ENCODE peak calls at places on chromosomes 6 and 20, in nine cellular contexts. One of them, this sample, is unnamed.

GRCh38 chr6:21582651-21583050 is 10.9 kb upstream of the SOX4 start:
- DNase-seq in germinal center: no peak
- DNase-seq in NCI-H2081: no peak
- DNase-seq in effector memory CD8-positive, alpha-beta T cell: no peak
- DNase-seq in stimulated activated CD4-positive, alpha-beta T cell treated with anti-CD3 and anti-CD28 coated beads, TNF-alpha, amount 100 ng/mL, for 24 hours: no peak
- DNase-seq in GM18507: no peak
- DNase-seq in activated T-helper 9 cell treated with anti-CD3 and anti-CD28 coated beads, Interleukin-2, amount 50 U/mL, for 16 hours: no peak
- DNase-seq in fibroblast of the conjunctiva: no peak
- DNase-seq in SW480: no peak
- DNase-seq in this sample: peak; percentile 65

GRCh38 chr6:127855542-127856159 is 45.2 kb downstream of the THEMIS start:
- DNase-seq in NCI-H2081: no peak
- DNase-seq in activated T-helper 9 cell treated with anti-CD3 and anti-CD28 coated beads, Interleukin-2, amount 50 U/mL, for 16 hours: peak; percentile 7
- DNase-seq in GM18507: no peak
- DNase-seq in stimulated activated CD4-positive, alpha-beta T cell treated with anti-CD3 and anti-CD28 coated beads, TNF-alpha, amount 100 ng/mL, for 24 hours: no peak
- DNase-seq in effector memory CD8-positive, alpha-beta T cell: peak; percentile 43
- DNase-seq in SW480: no peak
- DNase-seq in germinal center: no peak
- DNase-seq in fibroblast of the conjunctiva: peak; percentile 20
- DNase-seq in this sample: peak; percentile 28

GRCh38 chr20:34049897-34050695 is 56.4 kb downstream of the RALY start:
- DNase-seq in SW480: no peak
- DNase-seq in stimulated activated CD4-positive, alpha-beta T cell treated with anti-CD3 and anti-CD28 coated beads, TNF-alpha, amount 100 ng/mL, for 24 hours: no peak
- DNase-seq in GM18507: no peak
- DNase-seq in fibroblast of the conjunctiva: no peak
- DNase-seq in NCI-H2081: no peak
- DNase-seq in germinal center: no peak
- DNase-seq in activated T-helper 9 cell treated with anti-CD3 and anti-CD28 coated beads, Interleukin-2, amount 50 U/mL, for 16 hours: no peak
- DNase-seq in effector memory CD8-positive, alpha-beta T cell: no peak
- DNase-seq in this sample: no peak

GRCh38 chr6:118869350-118869749 is 24.6 kb upstream of the ASF1A start:
- DNase-seq in effector memory CD8-positive, alpha-beta T cell: no peak
- DNase-seq in stimulated activated CD4-positive, alpha-beta T cell treated with anti-CD3 and anti-CD28 coated beads, TNF-alpha, amount 100 ng/mL, for 24 hours: no peak
- DNase-seq in germinal center: no peak
- DNase-seq in fibroblast of the conjunctiva: no peak
- DNase-seq in NCI-H2081: no peak
- DNase-seq in GM18507: no peak
- DNase-seq in activated T-helper 9 cell treated with anti-CD3 and anti-CD28 coated beads, Interleukin-2, amount 50 U/mL, for 16 hours: no peak
- DNase-seq in SW480: peak; percentile 8
- DNase-seq in this sample: peak; percentile 15

GRCh38 chr20:13349240-13349604 is 128.1 kb downstream of the ISM1 start:
- DNase-seq in effector memory CD8-positive, alpha-beta T cell: no peak
- DNase-seq in stimulated activated CD4-positive, alpha-beta T cell treated with anti-CD3 and anti-CD28 coated beads, TNF-alpha, amount 100 ng/mL, for 24 hours: no peak
- DNase-seq in activated T-helper 9 cell treated with anti-CD3 and anti-CD28 coated beads, Interleukin-2, amount 50 U/mL, for 16 hours: no peak
- DNase-seq in GM18507: no peak
- DNase-seq in NCI-H2081: no peak
- DNase-seq in SW480: no peak
- DNase-seq in germinal center: no peak
- DNase-seq in fibroblast of the conjunctiva: no peak
- DNase-seq in this sample: no peak

GRCh38 chr6:68777956-68778355 is 142.9 kb downstream of the ADGRB3 start:
- DNase-seq in stimulated activated CD4-positive, alpha-beta T cell treated with anti-CD3 and anti-CD28 coated beads, TNF-alpha, amount 100 ng/mL, for 24 hours: no peak
- DNase-seq in SW480: no peak
- DNase-seq in fibroblast of the conjunctiva: peak; percentile 27
- DNase-seq in effector memory CD8-positive, alpha-beta T cell: no peak
- DNase-seq in GM18507: no peak
- DNase-seq in germinal center: no peak
- DNase-seq in NCI-H2081: peak; percentile 86
- DNase-seq in activated T-helper 9 cell treated with anti-CD3 and anti-CD28 coated beads, Interleukin-2, amount 50 U/mL, for 16 hours: no peak
- DNase-seq in this sample: peak; percentile 11

GRCh38 chr20:3406481-3407425 is 716 bp downstream of the DNAAF9 start:
- DNase-seq in stimulated activated CD4-positive, alpha-beta T cell treated with anti-CD3 and anti-CD28 coated beads, TNF-alpha, amount 100 ng/mL, for 24 hours: no peak
- DNase-seq in effector memory CD8-positive, alpha-beta T cell: no peak
- DNase-seq in activated T-helper 9 cell treated with anti-CD3 and anti-CD28 coated beads, Interleukin-2, amount 50 U/mL, for 16 hours: no peak
- DNase-seq in GM18507: no peak
- DNase-seq in NCI-H2081: peak; percentile 37
- DNase-seq in SW480: peak; percentile 63
- DNase-seq in fibroblast of the conjunctiva: peak; percentile 23
- DNase-seq in germinal center: peak; percentile 8
- DNase-seq in this sample: peak; percentile 35

GRCh38 chr6:140059947-140060346 is 685.5 kb upstream of the CITED2 start:
- DNase-seq in GM18507: no peak
- DNase-seq in effector memory CD8-positive, alpha-beta T cell: no peak
- DNase-seq in stimulated activated CD4-positive, alpha-beta T cell treated with anti-CD3 and anti-CD28 coated beads, TNF-alpha, amount 100 ng/mL, for 24 hours: no peak
- DNase-seq in NCI-H2081: no peak
- DNase-seq in germinal center: no peak
- DNase-seq in SW480: no peak
- DNase-seq in activated T-helper 9 cell treated with anti-CD3 and anti-CD28 coated beads, Interleukin-2, amount 50 U/mL, for 16 hours: no peak
- DNase-seq in fibroblast of the conjunctiva: no peak
- DNase-seq in this sample: no peak

GRCh38 chr6:52887912-52888535 is 21.5 kb downstream of the GSTA3 start:
- DNase-seq in fibroblast of the conjunctiva: no peak
- DNase-seq in GM18507: no peak
- DNase-seq in SW480: peak; percentile 15
- DNase-seq in stimulated activated CD4-positive, alpha-beta T cell treated with anti-CD3 and anti-CD28 coated beads, TNF-alpha, amount 100 ng/mL, for 24 hours: no peak
- DNase-seq in NCI-H2081: no peak
- DNase-seq in germinal center: no peak
- DNase-seq in activated T-helper 9 cell treated with anti-CD3 and anti-CD28 coated beads, Interleukin-2, amount 50 U/mL, for 16 hours: no peak
- DNase-seq in effector memory CD8-positive, alpha-beta T cell: no peak
- DNase-seq in this sample: no peak

GRCh38 chr6:170114187-170114945 is 176.5 kb downstream of the DLL1 start:
- DNase-seq in SW480: no peak
- DNase-seq in fibroblast of the conjunctiva: no peak
- DNase-seq in NCI-H2081: no peak
- DNase-seq in effector memory CD8-positive, alpha-beta T cell: no peak
- DNase-seq in stimulated activated CD4-positive, alpha-beta T cell treated with anti-CD3 and anti-CD28 coated beads, TNF-alpha, amount 100 ng/mL, for 24 hours: no peak
- DNase-seq in activated T-helper 9 cell treated with anti-CD3 and anti-CD28 coated beads, Interleukin-2, amount 50 U/mL, for 16 hours: no peak
- DNase-seq in GM18507: no peak
- DNase-seq in germinal center: no peak
- DNase-seq in this sample: no peak

GRCh38 chr20:41726727-41727126 is 108.5 kb upstream of the CHD6 start:
- DNase-seq in germinal center: no peak
- DNase-seq in fibroblast of the conjunctiva: no peak
- DNase-seq in SW480: no peak
- DNase-seq in stimulated activated CD4-positive, alpha-beta T cell treated with anti-CD3 and anti-CD28 coated beads, TNF-alpha, amount 100 ng/mL, for 24 hours: no peak
- DNase-seq in activated T-helper 9 cell treated with anti-CD3 and anti-CD28 coated beads, Interleukin-2, amount 50 U/mL, for 16 hours: no peak
- DNase-seq in NCI-H2081: no peak
- DNase-seq in GM18507: no peak
- DNase-seq in effector memory CD8-positive, alpha-beta T cell: no peak
- DNase-seq in this sample: no peak

GRCh38 chr20:46142124-46142523 is 24.0 kb downstream of the CD40 start:
- DNase-seq in effector memory CD8-positive, alpha-beta T cell: no peak
- DNase-seq in SW480: no peak
- DNase-seq in fibroblast of the conjunctiva: no peak
- DNase-seq in GM18507: no peak
- DNase-seq in stimulated activated CD4-positive, alpha-beta T cell treated with anti-CD3 and anti-CD28 coated beads, TNF-alpha, amount 100 ng/mL, for 24 hours: no peak
- DNase-seq in activated T-helper 9 cell treated with anti-CD3 and anti-CD28 coated beads, Interleukin-2, amount 50 U/mL, for 16 hours: no peak
- DNase-seq in NCI-H2081: no peak
- DNase-seq in germinal center: no peak
- DNase-seq in this sample: no peak

GRCh38 chr20:54995021-54995420 is 519.6 kb downstream of the DOK5 start:
- DNase-seq in stimulated activated CD4-positive, alpha-beta T cell treated with anti-CD3 and anti-CD28 coated beads, TNF-alpha, amount 100 ng/mL, for 24 hours: no peak
- DNase-seq in NCI-H2081: no peak
- DNase-seq in germinal center: no peak
- DNase-seq in SW480: no peak
- DNase-seq in effector memory CD8-positive, alpha-beta T cell: no peak
- DNase-seq in fibroblast of the conjunctiva: no peak
- DNase-seq in GM18507: no peak
- DNase-seq in activated T-helper 9 cell treated with anti-CD3 and anti-CD28 coated beads, Interleukin-2, amount 50 U/mL, for 16 hours: no peak
- DNase-seq in this sample: no peak

GRCh38 chr20:9130407-9130995 is 61.6 kb downstream of the PLCB4 start:
- DNase-seq in SW480: no peak
- DNase-seq in effector memory CD8-positive, alpha-beta T cell: no peak
- DNase-seq in stimulated activated CD4-positive, alpha-beta T cell treated with anti-CD3 and anti-CD28 coated beads, TNF-alpha, amount 100 ng/mL, for 24 hours: no peak
- DNase-seq in NCI-H2081: no peak
- DNase-seq in fibroblast of the conjunctiva: no peak
- DNase-seq in activated T-helper 9 cell treated with anti-CD3 and anti-CD28 coated beads, Interleukin-2, amount 50 U/mL, for 16 hours: no peak
- DNase-seq in germinal center: no peak
- DNase-seq in GM18507: no peak
- DNase-seq in this sample: no peak

GRCh38 chr20:53032021-53033001 is 60.2 kb downstream of the TSHZ2 start:
- DNase-seq in germinal center: no peak
- DNase-seq in activated T-helper 9 cell treated with anti-CD3 and anti-CD28 coated beads, Interleukin-2, amount 50 U/mL, for 16 hours: no peak
- DNase-seq in GM18507: no peak
- DNase-seq in fibroblast of the conjunctiva: peak; percentile 83
- DNase-seq in NCI-H2081: no peak
- DNase-seq in stimulated activated CD4-positive, alpha-beta T cell treated with anti-CD3 and anti-CD28 coated beads, TNF-alpha, amount 100 ng/mL, for 24 hours: no peak
- DNase-seq in SW480: no peak
- DNase-seq in effector memory CD8-positive, alpha-beta T cell: no peak
- DNase-seq in this sample: peak; percentile 98

GRCh38 chr20:40390654-40391053 is 298.4 kb downstream of the MAFB start:
- DNase-seq in SW480: peak; percentile 18
- DNase-seq in GM18507: no peak
- DNase-seq in fibroblast of the conjunctiva: no peak
- DNase-seq in stimulated activated CD4-positive, alpha-beta T cell treated with anti-CD3 and anti-CD28 coated beads, TNF-alpha, amount 100 ng/mL, for 24 hours: no peak
- DNase-seq in NCI-H2081: no peak
- DNase-seq in germinal center: no peak
- DNase-seq in activated T-helper 9 cell treated with anti-CD3 and anti-CD28 coated beads, Interleukin-2, amount 50 U/mL, for 16 hours: no peak
- DNase-seq in effector memory CD8-positive, alpha-beta T cell: no peak
- DNase-seq in this sample: peak; percentile 1

GRCh38 chr20:14778096-14778495 is 440.7 kb upstream of the FLRT3 start:
- DNase-seq in NCI-H2081: no peak
- DNase-seq in SW480: no peak
- DNase-seq in GM18507: no peak
- DNase-seq in fibroblast of the conjunctiva: no peak
- DNase-seq in germinal center: no peak
- DNase-seq in activated T-helper 9 cell treated with anti-CD3 and anti-CD28 coated beads, Interleukin-2, amount 50 U/mL, for 16 hours: no peak
- DNase-seq in effector memory CD8-positive, alpha-beta T cell: no peak
- DNase-seq in stimulated activated CD4-positive, alpha-beta T cell treated with anti-CD3 and anti-CD28 coated beads, TNF-alpha, amount 100 ng/mL, for 24 hours: no peak
- DNase-seq in this sample: no peak

GRCh38 chr6:43757966-43758616 is 11.9 kb upstream of the VEGFA start:
- DNase-seq in NCI-H2081: no peak
- DNase-seq in fibroblast of the conjunctiva: no peak
- DNase-seq in effector memory CD8-positive, alpha-beta T cell: no peak
- DNase-seq in activated T-helper 9 cell treated with anti-CD3 and anti-CD28 coated beads, Interleukin-2, amount 50 U/mL, for 16 hours: no peak
- DNase-seq in SW480: no peak
- DNase-seq in stimulated activated CD4-positive, alpha-beta T cell treated with anti-CD3 and anti-CD28 coated beads, TNF-alpha, amount 100 ng/mL, for 24 hours: no peak
- DNase-seq in germinal center: no peak
- DNase-seq in GM18507: no peak
- DNase-seq in this sample: no peak

GRCh38 chr6:156778615-156779205 is 1.5 kb downstream of the ARID1B start:
- DNase-seq in SW480: peak; percentile 41
- DNase-seq in effector memory CD8-positive, alpha-beta T cell: peak; percentile 17
- DNase-seq in stimulated activated CD4-positive, alpha-beta T cell treated with anti-CD3 and anti-CD28 coated beads, TNF-alpha, amount 100 ng/mL, for 24 hours: no peak
- DNase-seq in fibroblast of the conjunctiva: no peak
- DNase-seq in activated T-helper 9 cell treated with anti-CD3 and anti-CD28 coated beads, Interleukin-2, amount 50 U/mL, for 16 hours: peak; percentile 42
- DNase-seq in GM18507: no peak
- DNase-seq in germinal center: no peak
- DNase-seq in NCI-H2081: peak; percentile 21
- DNase-seq in this sample: no peak

GRCh38 chr6:3848925-3849605 is at the start of gene FAM50B:
- DNase-seq in SW480: peak; percentile 55
- DNase-seq in activated T-helper 9 cell treated with anti-CD3 and anti-CD28 coated beads, Interleukin-2, amount 50 U/mL, for 16 hours: peak; percentile 91
- DNase-seq in stimulated activated CD4-positive, alpha-beta T cell treated with anti-CD3 and anti-CD28 coated beads, TNF-alpha, amount 100 ng/mL, for 24 hours: peak; percentile 80
- DNase-seq in GM18507: peak; percentile 62
- DNase-seq in fibroblast of the conjunctiva: peak; percentile 82
- DNase-seq in germinal center: peak; percentile 91
- DNase-seq in effector memory CD8-positive, alpha-beta T cell: peak; percentile 87
- DNase-seq in NCI-H2081: peak; percentile 89
- DNase-seq in this sample: peak; percentile 69

GRCh38 chr6:35165630-35166071 is 24.5 kb upstream of the TCP11 start:
- DNase-seq in SW480: no peak
- DNase-seq in activated T-helper 9 cell treated with anti-CD3 and anti-CD28 coated beads, Interleukin-2, amount 50 U/mL, for 16 hours: no peak
- DNase-seq in effector memory CD8-positive, alpha-beta T cell: no peak
- DNase-seq in stimulated activated CD4-positive, alpha-beta T cell treated with anti-CD3 and anti-CD28 coated beads, TNF-alpha, amount 100 ng/mL, for 24 hours: no peak
- DNase-seq in fibroblast of the conjunctiva: no peak
- DNase-seq in GM18507: no peak
- DNase-seq in germinal center: no peak
- DNase-seq in NCI-H2081: peak; percentile 54
- DNase-seq in this sample: no peak

GRCh38 chr6:89346433-89346832 is 6.1 kb downstream of the UBE2J1 start:
- DNase-seq in germinal center: no peak
- DNase-seq in SW480: no peak
- DNase-seq in fibroblast of the conjunctiva: no peak
- DNase-seq in stimulated activated CD4-positive, alpha-beta T cell treated with anti-CD3 and anti-CD28 coated beads, TNF-alpha, amount 100 ng/mL, for 24 hours: no peak
- DNase-seq in NCI-H2081: no peak
- DNase-seq in activated T-helper 9 cell treated with anti-CD3 and anti-CD28 coated beads, Interleukin-2, amount 50 U/mL, for 16 hours: no peak
- DNase-seq in GM18507: no peak
- DNase-seq in effector memory CD8-positive, alpha-beta T cell: no peak
- DNase-seq in this sample: no peak